ENCODE peak calls at places on chromosomes 16 and 17, in ten cellular contexts. Z is stimulated activated CD4-positive, alpha-beta T cell treated with anti-CD3 and anti-CD28 coated beads, Interleukin-15, amount 100 ng/mL, for 48 hours; G is astrocyte of the spinal cord; S is dorsolateral prefrontal cortex; Y is HEK293T; V is GM23248; N is mesothelial cell of epicardium; W is substantia nigra; D is aorta; H is T-helper 2 cell. P is an unnamed sample.

GRCh38 chr17:76179496-76180467 is 38.7 kb upstream of the FOXJ1 start:
- DNase-seq in N (no peak), D (no peak), Z (no peak), G (no peak), H (peak; percentile 90), Y (no peak), S (no peak), W (no peak), V (peak; percentile 28), P (no peak)

GRCh38 chr17:49247949-49248348 is 17.4 kb upstream of the PHOSPHO1 start:
- DNase-seq in Y (no peak), Z (no peak), N (no peak), S (no peak), G (no peak), V (no peak), D (no peak), W (no peak), H (no peak), P (no peak)

GRCh38 chr17:59365383-59365981 is 34.0 kb downstream of the YPEL2 start:
- DNase-seq in H (peak; percentile 77), S (no peak), Z (no peak), N (no peak), W (peak; percentile 49), Y (no peak), D (no peak), G (no peak), V (no peak), P (no peak)

GRCh38 chr16:52581530-52581929 is 34.6 kb upstream of the TOX3 start:
- DNase-seq in Y (peak; percentile 9), S (no peak), H (no peak), Z (no peak), G (no peak), D (no peak), V (no peak), N (no peak), W (no peak), P (no peak)

GRCh38 chr16:29824589-29825144 is 4.4 kb downstream of the MVP start:
- DNase-seq in Z (no peak), V (peak; percentile 82), D (no peak), H (no peak), S (no peak), G (peak; percentile 77), N (no peak), W (no peak), Y (no peak), P (peak; percentile 85)

GRCh38 chr17:73187203-73187769 is 5.6 kb upstream of the COG1 start:
- DNase-seq in G (no peak), H (no peak), Z (no peak), D (no peak), V (no peak), W (no peak), S (no peak), N (no peak), Y (no peak), P (no peak)

GRCh38 chr17:45131294-45131615 is 1.1 kb downstream of the PLCD3 start:
- DNase-seq in N (no peak), Z (no peak), W (no peak), V (no peak), Y (no peak), H (no peak), D (no peak), G (no peak), S (no peak), P (no peak)

GRCh38 chr17:38871247-38871991 is 1.6 kb downstream of the LASP1 start:
- DNase-seq in N (no peak), Z (peak; percentile 60), G (peak; percentile 75), H (peak; percentile 81), D (peak; percentile 81), V (peak; percentile 88), S (no peak), Y (no peak), W (no peak), P (peak; percentile 71)

GRCh38 chr17:48254896-48255295 is 147.3 kb downstream of the SNX11 start:
- DNase-seq in N (no peak), Z (no peak), Y (no peak), D (no peak), H (no peak), S (no peak), W (no peak), V (peak; percentile 40), G (no peak), P (no peak)

GRCh38 chr17:37142294-37142944 is 193.7 kb downstream of the AATF start:
- DNase-seq in Z (no peak), D (no peak), Y (no peak), S (no peak), H (no peak), N (no peak), W (no peak), V (no peak), G (no peak), P (no peak)

GRCh38 chr16:19029980-19030379 is 37.4 kb upstream of the COQ7 start:
- DNase-seq in W (no peak), S (no peak), N (no peak), H (no peak), Y (no peak), Z (no peak), V (no peak), D (no peak), G (no peak), P (no peak)

GRCh38 chr17:83171661-83172060 is 92.3 kb downstream of the METRNL start:
- DNase-seq in Z (no peak), D (no peak), W (no peak), N (no peak), G (no peak), V (peak; percentile 83), Y (no peak), S (peak; percentile 29), H (no peak), P (no peak)

GRCh38 chr17:8724451-8724850 is 20.2 kb downstream of the CCDC42 start:
- DNase-seq in S (no peak), W (no peak), Z (no peak), Y (no peak), N (no peak), H (no peak), V (no peak), D (no peak), G (no peak), P (no peak)

GRCh38 chr16:71351558-71351901 is 7.0 kb upstream of the CALB2 start:
- DNase-seq in S (no peak), D (no peak), G (no peak), W (no peak), H (no peak), N (peak; percentile 33), V (no peak), Z (no peak), Y (no peak), P (no peak)

GRCh38 chr17:62627219-62627903 is at the start of gene MRC2:
- DNase-seq in N (peak; percentile 55), Y (peak; percentile 69), G (peak; percentile 89), S (no peak), Z (no peak), D (peak; percentile 89), H (peak; percentile 83), W (peak; percentile 51), V (peak; percentile 95), P (peak; percentile 90)

GRCh38 chr17:62444063-62444462 is 20.4 kb downstream of the METTL2A start:
- DNase-seq in W (no peak), D (no peak), H (no peak), G (no peak), S (no peak), V (no peak), Z (no peak), N (no peak), Y (no peak), P (no peak)